ENCODE peak calls at places on chromosomes 7 and 10, in eight cellular contexts. K is foreskin fibroblast; X is HFFc6; P is cardiac muscle cell; S is CD4-positive, alpha-beta T cell; V is colonic mucosa; R is nephron progenitor cell; U is Calu3. N is an unnamed sample.

GRCh38 chr10:15815242-15815885 is 44.9 kb downstream of the MINDY3 start:
- DNase-seq in X (no peak), V (no peak), R (no peak), U (no peak), K (no peak), P (no peak), S (no peak), N (no peak)

GRCh38 chr7:42237891-42238531 is 1.0 kb upstream of the GLI3 start:
- DNase-seq in U (peak), P (peak), K (peak), R (peak), V (peak), X (peak), S (no peak), N (no peak)

GRCh38 chr10:125398270-125398669 is 237.9 kb upstream of the CTBP2 start:
- DNase-seq in K (no peak), U (peak), S (no peak), V (no peak), P (no peak), X (no peak), R (no peak), N (no peak)

GRCh38 chr10:125284875-125285597 is 124.7 kb upstream of the CTBP2 start:
- DNase-seq in R (no peak), X (peak), V (no peak), K (no peak), P (no peak), U (no peak), S (no peak), N (no peak)

GRCh38 chr7:134546903-134547737 is 1.8 kb upstream of the AKR1B15 start:
- DNase-seq in X (peak), K (peak), S (peak), U (peak), P (peak), R (no peak), V (peak), N (peak)

GRCh38 chr7:50449501-50449880 is 659 bp downstream of the FIGNL1 start:
- DNase-seq in U (no peak), S (no peak), K (no peak), P (no peak), V (no peak), R (no peak), X (no peak), N (no peak)

GRCh38 chr7:83819911-83820310 is 171.0 kb upstream of the SEMA3E start:
- DNase-seq in R (no peak), U (no peak), K (no peak), V (no peak), P (no peak), X (no peak), S (no peak), N (no peak)

GRCh38 chr10:9188022-9188810 is 1133.7 kb downstream of the GATA3 start:
- DNase-seq in P (no peak), U (no peak), R (no peak), K (no peak), S (no peak), X (peak), V (no peak), N (no peak)

GRCh38 chr7:155728116-155728515 is 83.7 kb downstream of the RBM33 start:
- DNase-seq in S (no peak), U (no peak), K (no peak), R (no peak), P (no peak), V (no peak), X (no peak), N (no peak)

GRCh38 chr10:132427071-132427771 is 30.2 kb downstream of the PWWP2B start:
- DNase-seq in K (no peak), S (no peak), R (no peak), X (no peak), V (no peak), P (no peak), U (no peak), N (no peak)

GRCh38 chr10:23656735-23657134 is 217.9 kb downstream of the OTUD1 start:
- DNase-seq in V (no peak), S (no peak), P (no peak), U (no peak), K (no peak), R (no peak), X (no peak), N (no peak)
- TF ChIP-seq CTCF in V (no peak), S (peak), P (no peak), U (peak), K (peak), R (peak), X (peak), N (no peak)

GRCh38 chr10:92142512-92142911 is 148.4 kb downstream of the CPEB3 start:
- DNase-seq in X (no peak), P (no peak), V (no peak), U (no peak), K (no peak), R (no peak), S (no peak), N (no peak)
- TF ChIP-seq CTCF in X (peak), P (no peak), V (no peak), U (no peak), K (no peak), R (no peak), S (no peak), N (no peak)

GRCh38 chr7:2558620-2559282 is at the start of gene IQCE:
- DNase-seq in R (peak), X (peak), K (peak), U (peak), P (peak), S (peak), V (peak), N (peak)
- TF ChIP-seq CTCF in R (no peak), X (no peak), K (no peak), U (no peak), P (no peak), S (no peak), V (no peak), N (no peak)

DNA sequence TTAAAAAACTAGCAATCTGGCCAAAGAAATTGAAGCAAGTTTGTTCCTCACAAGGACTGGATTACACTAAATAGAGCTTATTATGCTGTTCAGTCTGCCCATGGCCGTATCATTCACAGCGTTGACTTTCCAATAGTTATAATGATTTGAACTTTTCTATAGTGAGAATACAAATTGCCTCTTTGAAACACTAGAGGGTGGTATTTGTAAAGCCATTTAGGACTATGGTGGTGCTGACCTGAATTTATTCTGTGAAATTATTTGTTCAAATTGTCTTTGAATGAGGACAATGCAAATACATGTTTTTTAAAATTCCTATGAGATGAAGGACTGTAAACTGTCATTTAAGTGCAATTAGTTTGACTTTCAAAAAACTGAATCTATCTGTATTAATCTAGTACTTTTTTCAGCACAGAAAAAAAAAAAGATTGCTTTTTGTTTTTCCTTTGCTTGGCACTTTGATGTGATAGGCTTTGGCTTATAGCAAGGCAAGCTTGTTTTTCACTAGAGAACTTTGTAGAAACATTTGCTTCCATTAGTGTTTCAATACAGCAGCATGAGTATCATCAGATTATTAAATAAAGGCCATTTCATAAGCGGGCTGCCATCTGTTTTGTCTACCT is 122.6 kb upstream of the TMEM229A start:
- DNase-seq in S (no peak), P (peak), R (no peak), U (no peak), X (no peak), K (no peak), V (no peak), N (no peak)
- TF ChIP-seq CTCF in S (no peak), P (peak), R (peak), U (peak), X (peak), K (peak), V (peak), N (no peak)